ENCODE peak calls at places on chromosomes 11 and 22, in nine cellular contexts. A, U, T, E, H, J, D, M and N are unnamed samples.

GRCh38 chr11:72100462-72100861 is 2.6 kb downstream of the LAMTOR1 start:
- DNase-seq in A (no peak), U (no peak), T (no peak), E (no peak), H (no peak), J (no peak), D (no peak), M (peak), N (no peak)

GRCh38 chr22:35564975-35565867 is 24.6 kb downstream of the RASD2 start:
- DNase-seq in A (no peak), U (no peak), T (peak), E (no peak), H (no peak), J (no peak), D (no peak), M (no peak), N (no peak)

GRCh38 chr22:48397531-48398180 is 1430.0 kb downstream of the BRD1 start:
- DNase-seq in A (no peak), U (no peak), T (no peak), E (no peak), H (no peak), J (peak), D (no peak), M (no peak), N (no peak)

GRCh38 chr22:22811016-22812009 is 76.3 kb upstream of the IGLL5 start:
- DNase-seq in A (no peak), U (no peak), T (no peak), E (no peak), H (no peak), J (no peak), D (no peak), M (no peak), N (no peak)

GRCh38 chr11:118172356-118172755 is 4.1 kb downstream of the SCN2B start:
- DNase-seq in A (peak), U (no peak), T (no peak), E (no peak), H (no peak), J (no peak), D (no peak), M (no peak), N (no peak)

GRCh38 chr11:88174627-88175003 is 628 bp downstream of the RAB38 start:
- DNase-seq in A (peak), U (peak), T (peak), E (peak), H (no peak), J (peak), D (no peak), M (no peak), N (peak)

GRCh38 chr11:90220391-90220790 is 2.5 kb downstream of the CHORDC1 start:
- DNase-seq in A (no peak), U (no peak), T (peak), E (no peak), H (no peak), J (no peak), D (no peak), M (peak), N (no peak)

GRCh38 chr22:24105018-24105360 is 76.3 kb upstream of the SUSD2 start:
- DNase-seq in A (no peak), U (no peak), T (peak), E (no peak), H (no peak), J (peak), D (no peak), M (no peak), N (no peak)

GRCh38 chr22:45768490-45768889 is 96.9 kb downstream of the ATXN10 start:
- DNase-seq in A (no peak), U (no peak), T (no peak), E (no peak), H (no peak), J (no peak), D (no peak), M (no peak), N (no peak)

GRCh38 chr22:37679670-37680069 is 4.2 kb downstream of the LGALS1 start:
- DNase-seq in A (no peak), U (no peak), T (no peak), E (no peak), H (no peak), J (no peak), D (no peak), M (no peak), N (no peak)

GRCh38 chr11:14789879-14790484 is 102.0 kb downstream of the CYP2R1 start:
- DNase-seq in A (no peak), U (no peak), T (peak), E (no peak), H (no peak), J (no peak), D (no peak), M (no peak), N (no peak)

GRCh38 chr11:74220376-74220775 is 49.3 kb downstream of the PPME1 start:
- DNase-seq in A (no peak), U (no peak), T (peak), E (no peak), H (no peak), J (no peak), D (no peak), M (no peak), N (no peak)

GRCh38 chr22:30474683-30475424 is 3.0 kb upstream of the SEC14L3 start:
- DNase-seq in A (no peak), U (no peak), T (no peak), E (no peak), H (no peak), J (no peak), D (no peak), M (no peak), N (no peak)

GRCh38 chr11:66071326-66071870 is 1.3 kb downstream of the PACS1 start:
- DNase-seq in A (no peak), U (no peak), T (no peak), E (no peak), H (no peak), J (no peak), D (no peak), M (no peak), N (no peak)

GRCh38 chr22:19289475-19290161 is 1.9 kb downstream of the CLTCL1 start:
- DNase-seq in A (no peak), U (no peak), T (peak), E (no peak), H (no peak), J (no peak), D (no peak), M (no peak), N (peak)

GRCh38 chr11:43518407-43519165 is 159.9 kb downstream of the TTC17 start:
- DNase-seq in A (no peak), U (no peak), T (peak), E (peak), H (no peak), J (no peak), D (no peak), M (no peak), N (no peak)

GRCh38 chr11:17744151-17744940 is 9.8 kb downstream of the KCNC1 start:
- DNase-seq in A (peak), U (peak), T (peak), E (no peak), H (no peak), J (peak), D (no peak), M (no peak), N (no peak)

GRCh38 chr22:45905924-45906865 is 70.8 kb downstream of the WNT7B start:
- DNase-seq in A (no peak), U (no peak), T (peak), E (no peak), H (no peak), J (peak), D (no peak), M (no peak), N (no peak)

GRCh38 chr11:71946144-71946571 is 17.3 kb downstream of the RNF121 start:
- DNase-seq in A (no peak), U (no peak), T (peak), E (no peak), H (no peak), J (no peak), D (no peak), M (no peak), N (peak)

GRCh38 chr11:34134765-34135164 is 29.3 kb downstream of the NAT10 start:
- DNase-seq in A (no peak), U (no peak), T (no peak), E (no peak), H (no peak), J (no peak), D (no peak), M (no peak), N (no peak)

GRCh38 chr11:114260077-114260476 is 36.1 kb upstream of the NNMT start:
- DNase-seq in A (no peak), U (no peak), T (no peak), E (no peak), H (no peak), J (no peak), D (no peak), M (no peak), N (no peak)

GRCh38 chr11:125625594-125626380 is 824 bp downstream of the CHEK1 start:
- DNase-seq in A (peak), U (peak), T (peak), E (peak), H (peak), J (peak), D (peak), M (peak), N (peak)

GRCh38 chr22:48045369-48045768 is 1282.9 kb downstream of the TBC1D22A start:
- DNase-seq in A (no peak), U (no peak), T (no peak), E (no peak), H (no peak), J (no peak), D (no peak), M (no peak), N (no peak)

GRCh38 chr11:48037709-48038468 is 57.5 kb downstream of the PTPRJ start:
- DNase-seq in A (no peak), U (no peak), T (no peak), E (no peak), H (no peak), J (no peak), D (no peak), M (no peak), N (no peak)

GRCh38 chr22:46788426-46789168 is 26.1 kb downstream of the TBC1D22A start:
- DNase-seq in A (no peak), U (no peak), T (no peak), E (no peak), H (no peak), J (peak), D (no peak), M (no peak), N (no peak)

GRCh38 chr11:47507016-47507631 is 45.8 kb downstream of the CELF1 start:
- DNase-seq in A (no peak), U (no peak), T (peak), E (no peak), H (no peak), J (no peak), D (no peak), M (no peak), N (no peak)

GRCh38 chr11:121024989-121025388 is 1.1 kb downstream of the TBCEL start:
- DNase-seq in A (no peak), U (no peak), T (no peak), E (no peak), H (no peak), J (no peak), D (no peak), M (no peak), N (no peak)

GRCh38 chr11:64351136-64351631 is 7.8 kb upstream of the RPS6KA4 start:
- DNase-seq in A (peak), U (no peak), T (no peak), E (no peak), H (no peak), J (peak), D (no peak), M (no peak), N (no peak)

GRCh38 chr11:64353101-64353738 is 5.7 kb upstream of the RPS6KA4 start:
- DNase-seq in A (peak), U (no peak), T (no peak), E (no peak), H (no peak), J (no peak), D (no peak), M (no peak), N (no peak)

GRCh38 chr11:64355078-64355940 is 3.7 kb upstream of the RPS6KA4 start:
- DNase-seq in A (peak), U (peak), T (peak), E (peak), H (no peak), J (peak), D (no peak), M (peak), N (no peak)

GRCh38 chr11:64352099-64353005 is 6.6 kb upstream of the RPS6KA4 start:
- DNase-seq in A (peak), U (no peak), T (no peak), E (no peak), H (no peak), J (peak), D (no peak), M (no peak), N (no peak)

DNA sequence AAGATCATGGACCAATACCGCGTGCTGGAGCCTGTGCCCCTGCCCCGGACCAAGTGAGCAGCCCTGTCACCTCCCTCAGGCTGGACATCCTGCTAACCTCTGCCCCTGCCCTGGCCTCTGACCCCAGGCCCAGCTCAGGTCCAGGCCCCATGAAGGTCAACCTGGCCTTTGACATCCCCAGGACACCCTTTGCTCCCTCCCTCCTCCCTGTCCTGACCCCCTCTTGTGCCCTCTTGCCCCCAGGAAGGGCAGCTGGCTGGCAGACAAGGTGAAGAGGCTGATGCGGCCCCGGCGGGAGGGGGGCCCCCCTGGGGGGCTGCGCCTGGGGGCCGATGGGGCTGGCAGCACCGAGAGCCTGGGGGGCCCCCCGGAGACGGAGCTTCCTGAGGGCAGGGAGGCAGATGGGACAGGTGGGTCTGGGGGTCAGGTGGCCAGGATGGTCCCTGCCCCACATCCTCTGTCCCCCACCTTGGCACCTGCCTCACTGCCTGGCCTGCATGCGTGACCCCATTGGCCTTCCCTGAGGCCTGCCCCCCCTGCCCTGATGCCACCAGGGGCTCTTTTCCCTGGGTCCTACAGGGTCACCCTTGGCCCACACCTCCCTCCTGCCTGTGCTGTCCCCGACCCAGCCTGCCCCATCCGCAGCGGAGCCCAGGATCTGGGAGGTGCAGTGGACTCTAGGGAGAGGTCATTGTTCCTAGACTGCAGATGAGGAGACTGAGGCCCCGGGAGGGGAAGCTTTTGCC is 5.0 kb upstream of the RPS6KA4 start:
- DNase-seq in A (peak), U (no peak), T (no peak), E (peak), H (no peak), J (no peak), D (no peak), M (no peak), N (no peak)
- H3K27ac ChIP-seq in A (no peak), U (no peak), T (no peak), E (no peak), H (no peak), J (no peak), D (no peak), M (no peak), N (no peak)

GRCh38 chr11:12150831-12151382 is 40.5 kb downstream of the MICAL2 start:
- DNase-seq in A (no peak), U (no peak), T (peak), E (no peak), H (no peak), J (no peak), D (no peak), M (peak), N (no peak)
- H3K27ac ChIP-seq in A (peak), U (no peak), T (peak), E (no peak), H (no peak), J (peak), D (no peak), M (peak), N (peak)

GRCh38 chr11:86668929-86669328 is 3.5 kb downstream of the ME3 start:
- DNase-seq in A (no peak), U (no peak), T (no peak), E (no peak), H (no peak), J (no peak), D (no peak), M (no peak), N (no peak)
- H3K27ac ChIP-seq in A (no peak), U (no peak), T (no peak), E (no peak), H (no peak), J (peak), D (no peak), M (no peak), N (no peak)

GRCh38 chr11:83480251-83480650 is 194.1 kb upstream of the CCDC90B start:
- DNase-seq in A (no peak), U (no peak), T (peak), E (no peak), H (no peak), J (no peak), D (no peak), M (no peak), N (no peak)

GRCh38 chr11:83480811-83481210 is 194.6 kb upstream of the CCDC90B start:
- DNase-seq in A (no peak), U (no peak), T (no peak), E (no peak), H (no peak), J (no peak), D (no peak), M (no peak), N (no peak)

DNA sequence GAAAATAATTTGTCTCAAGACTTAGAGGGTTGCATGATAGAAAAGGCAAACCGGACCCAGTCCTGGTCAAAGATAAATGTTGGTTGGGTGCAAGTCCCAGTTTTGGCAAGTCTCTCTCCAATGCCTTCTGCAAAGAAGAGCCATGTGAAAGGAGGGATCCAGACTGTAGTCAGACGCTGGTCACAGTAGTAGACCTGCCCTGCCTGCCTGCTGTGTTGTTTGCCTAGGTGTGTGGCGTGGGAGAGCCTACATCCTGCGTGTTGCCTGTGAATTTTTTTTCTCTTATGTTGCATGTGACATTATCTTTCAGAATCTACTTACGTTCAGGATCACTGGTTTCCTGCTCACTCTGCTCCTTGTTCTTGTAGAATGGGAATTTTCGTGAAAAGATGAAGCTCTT is 197.6 kb upstream of the CCDC90B start:
- DNase-seq in A (no peak), U (no peak), T (no peak), E (no peak), H (no peak), J (no peak), D (no peak), M (no peak), N (no peak)
- H3K27ac ChIP-seq in A (no peak), U (no peak), T (no peak), E (no peak), H (no peak), J (no peak), D (no peak), M (no peak), N (no peak)